ENCODE peak calls at places on chromosomes 12 and 14, in four cellular contexts. B is AG08395, D is NCI-H2081, F is amniotic epithelial cell. H is an unnamed sample.

GRCh38 chr14:101185081-101185835 is 281.7 kb upstream of the RTL1 start:
- DNase-seq in D (no peak), F (no peak), B (no peak), H (no peak)

GRCh38 chr14:103574104-103574503 is 11.3 kb downstream of the COA8 start:
- DNase-seq in B (no peak), D (no peak), F (no peak), H (no peak)

GRCh38 chr12:64729909-64730584 is 29.2 kb downstream of the GNS start:
- DNase-seq in F (no peak), D (no peak), B (no peak), H (no peak)

GRCh38 chr12:96354326-96354725 is 45.9 kb downstream of the CDK17 start:
- DNase-seq in F (no peak), D (no peak), B (no peak), H (no peak)

GRCh38 chr12:7433276-7433822 is 10.6 kb downstream of the CD163L1 start:
- DNase-seq in B (peak; percentile 60), F (peak; percentile 78), D (no peak), H (peak; percentile 70)

GRCh38 chr12:57983150-57983857 is 41.9 kb downstream of the ATP23 start:
- DNase-seq in B (peak; percentile 30), D (peak; percentile 52), F (peak; percentile 65), H (peak; percentile 63)

GRCh38 chr14:88185843-88186242 is 137.2 kb downstream of the KCNK10 start:
- DNase-seq in B (no peak), D (no peak), F (no peak), H (no peak)

GRCh38 chr12:15164997-15165659 is 56.1 kb downstream of the RERG start:
- DNase-seq in F (no peak), B (no peak), D (no peak), H (no peak)

GRCh38 chr12:60205500-60205899 is 609.7 kb downstream of the SLC16A7 start:
- DNase-seq in D (no peak), F (peak; percentile 50), B (peak; percentile 6), H (peak; percentile 76)

GRCh38 chr12:66596189-66596588 is 82.7 kb downstream of the GRIP1 start:
- DNase-seq in D (no peak), F (peak; percentile 8), B (no peak), H (peak; percentile 2)

GRCh38 chr14:37894463-37894862 is 299.0 kb downstream of the TTC6 start:
- DNase-seq in D (no peak), F (no peak), B (no peak), H (no peak)

GRCh38 chr12:120065472-120065871 is 51.1 kb downstream of the RAB35 start:
- DNase-seq in B (no peak), F (no peak), D (no peak), H (no peak)

GRCh38 chr12:6606331-6607131 is 648 bp downstream of the CHD4 start:
- DNase-seq in F (peak; percentile 34), D (no peak), B (peak; percentile 58), H (no peak)

GRCh38 chr14:69547701-69548348 is 26.8 kb downstream of the CCDC177 start:
- DNase-seq in B (peak; percentile 46), D (no peak), F (peak; percentile 9), H (no peak)

GRCh38 chr12:52268212-52268611 is 6.2 kb upstream of the KRT86 start:
- DNase-seq in D (no peak), B (peak; percentile 53), F (no peak), H (peak; percentile 57)

GRCh38 chr12:25992026-25992782 is 33.7 kb downstream of the RASSF8 start:
- DNase-seq in D (no peak), B (no peak), F (no peak), H (no peak)

GRCh38 chr14:102233081-102233480 is 71.9 kb downstream of the MOK start:
- DNase-seq in F (no peak), D (no peak), B (no peak), H (no peak)

GRCh38 chr14:104265918-104266642 is 127.7 kb downstream of the KIF26A start:
- DNase-seq in B (no peak), D (no peak), F (no peak), H (no peak)

GRCh38 chr12:73656375-73656774 is 881.3 kb upstream of the ATXN7L3B start:
- DNase-seq in F (no peak), D (no peak), B (no peak), H (no peak)

GRCh38 chr12:12562016-12562483 is 613 bp downstream of the DUSP16 start:
- DNase-seq in F (peak; percentile 11), D (peak; percentile 40), B (peak; percentile 15), H (peak; percentile 23)